ENCODE peak calls at places on chromosomes 12 and 14, in seven cellular contexts. J, T, C, Q, F, A and G are unnamed samples.
A peak's percentile ranks its signal among the peaks of the same experiment; 100 is the strongest.

GRCh38 chr12:45898094-45898493 is 92.3 kb downstream of the SCAF11 start:
- DNase-seq in J (no peak), T (no peak), C (no peak), Q (no peak), F (no peak), A (no peak), G (no peak)

GRCh38 chr12:79402626-79403025 is 288.1 kb downstream of the PAWR start:
- DNase-seq in J (no peak), T (no peak), C (no peak), Q (no peak), F (no peak), A (peak; percentile 40), G (no peak)

GRCh38 chr14:71751264-71751663 is 181.0 kb upstream of the RGS6 start:
- DNase-seq in J (no peak), T (no peak), C (no peak), Q (no peak), F (no peak), A (peak; percentile 49), G (no peak)

GRCh38 chr12:120231316-120232011 is 30.6 kb upstream of the RPLP0 start:
- DNase-seq in J (peak; percentile 68), T (peak; percentile 72), C (peak; percentile 96), Q (peak; percentile 70), F (peak; percentile 79), A (peak; percentile 94), G (no peak)

GRCh38 chr14:53011053-53011462 is 60.2 kb upstream of the FERMT2 start:
- DNase-seq in J (peak; percentile 48), T (peak; percentile 54), C (peak; percentile 59), Q (peak; percentile 96), F (peak; percentile 57), A (peak; percentile 97), G (peak; percentile 92)

GRCh38 chr14:72781476-72782181 is 112.3 kb downstream of the DPF3 start:
- DNase-seq in J (no peak), T (no peak), C (no peak), Q (no peak), F (no peak), A (peak; percentile 76), G (peak; percentile 21)

GRCh38 chr14:57293851-57294837 is 25.4 kb downstream of the AP5M1 start:
- DNase-seq in J (no peak), T (no peak), C (no peak), Q (no peak), F (no peak), A (no peak), G (no peak)

GRCh38 chr12:123815968-123816367 is 53.9 kb downstream of the DNAH10 start:
- DNase-seq in J (no peak), T (no peak), C (no peak), Q (no peak), F (no peak), A (no peak), G (no peak)

GRCh38 chr12:82058197-82058596 is 299.0 kb upstream of the PPFIA2 start:
- DNase-seq in J (no peak), T (no peak), C (no peak), Q (no peak), F (no peak), A (no peak), G (no peak)

GRCh38 chr12:49131973-49132461 is 822 bp upstream of the TUBA1B start:
- DNase-seq in J (no peak), T (no peak), C (no peak), Q (no peak), F (no peak), A (no peak), G (no peak)

GRCh38 chr14:103961928-103962578 is 19.7 kb upstream of the RD3L start:
- DNase-seq in J (no peak), T (no peak), C (no peak), Q (no peak), F (no peak), A (no peak), G (no peak)

GRCh38 chr14:104639889-104640548 is 35.4 kb upstream of the TMEM179 start:
- DNase-seq in J (peak; percentile 62), T (peak; percentile 48), C (peak; percentile 91), Q (no peak), F (peak; percentile 51), A (peak; percentile 22), G (no peak)

GRCh38 chr12:43332977-43333649 is 218.9 kb downstream of the ADAMTS20 start:
- DNase-seq in J (no peak), T (no peak), C (no peak), Q (no peak), F (no peak), A (peak; percentile 77), G (no peak)

GRCh38 chr12:77980782-77981181 is 150.1 kb downstream of the NAV3 start:
- DNase-seq in J (no peak), T (no peak), C (no peak), Q (no peak), F (no peak), A (no peak), G (no peak)

GRCh38 chr12:99806304-99806703 is 158.8 kb downstream of the GARIN6 start:
- DNase-seq in J (no peak), T (no peak), C (no peak), Q (no peak), F (no peak), A (no peak), G (no peak)

GRCh38 chr12:69698769-69699540 is at the start of gene BEST3:
- DNase-seq in J (no peak), T (no peak), C (no peak), Q (no peak), F (no peak), A (no peak), G (no peak)

GRCh38 chr12:76634074-76634570 is 74.6 kb upstream of the OSBPL8 start:
- DNase-seq in J (no peak), T (no peak), C (no peak), Q (no peak), F (no peak), A (no peak), G (no peak)

GRCh38 chr12:110937104-110937641 is 16.8 kb upstream of the MYL2 start:
- DNase-seq in J (peak; percentile 75), T (no peak), C (peak; percentile 97), Q (no peak), F (peak; percentile 35), A (peak; percentile 16), G (peak; percentile 62)

GRCh38 chr12:118103601-118104382 is at the start of gene VSIG10:
- DNase-seq in J (peak; percentile 84), T (peak; percentile 71), C (peak; percentile 79), Q (no peak), F (peak; percentile 80), A (no peak), G (peak; percentile 61)

GRCh38 chr12:25071366-25071765 is 122.5 kb upstream of the BCAT1 start:
- DNase-seq in J (no peak), T (no peak), C (no peak), Q (no peak), F (no peak), A (no peak), G (no peak)

GRCh38 chr14:76919811-76920571 is 93.8 kb downstream of the LRRC74A start:
- DNase-seq in J (no peak), T (peak; percentile 67), C (peak; percentile 70), Q (peak; percentile 59), F (peak; percentile 49), A (peak; percentile 87), G (no peak)

GRCh38 chr14:59707778-59708635 is 131.4 kb upstream of the CCDC175 start:
- DNase-seq in J (no peak), T (no peak), C (no peak), Q (no peak), F (no peak), A (no peak), G (no peak)

GRCh38 chr14:104805326-104805678 is 4.4 kb downstream of the ZBTB42 start:
- DNase-seq in J (peak; percentile 69), T (peak; percentile 63), C (no peak), Q (peak; percentile 65), F (peak; percentile 31), A (peak; percentile 79), G (no peak)

GRCh38 chr12:65970821-65971220 is 146.5 kb downstream of the HMGA2 start:
- DNase-seq in J (no peak), T (no peak), C (no peak), Q (no peak), F (no peak), A (no peak), G (no peak)

DNA sequence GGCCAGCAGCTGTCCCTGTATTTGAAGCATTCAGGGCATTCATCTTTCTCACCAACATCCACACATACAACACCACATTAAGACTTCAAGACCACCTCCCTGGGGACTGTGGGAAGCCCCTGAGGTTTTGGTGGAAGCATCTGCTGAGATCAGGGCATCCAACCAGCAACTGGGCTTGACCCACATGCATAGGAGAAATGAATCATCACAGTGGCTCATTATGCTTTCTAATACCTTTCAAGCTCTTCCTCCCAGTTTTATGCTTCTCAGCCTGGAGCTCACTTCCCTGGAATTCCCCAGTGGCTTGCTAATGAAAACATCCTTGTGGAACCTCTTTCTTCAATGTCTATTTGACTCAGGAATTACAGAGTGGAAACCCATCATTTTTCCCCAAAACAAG is 21.4 kb upstream of the CMKLR1 start:
- DNase-seq in J (no peak), T (no peak), C (no peak), Q (no peak), F (no peak), A (peak; percentile 35), G (no peak)
- H3K27me3 ChIP-seq in J (no peaks in the 10 kb centered on the region), T (no peaks in the 10 kb centered on the region), C (no peaks in the 10 kb centered on the region), Q (no peaks in the 10 kb centered on the region), F (no peaks in the 10 kb centered on the region), A (no peaks in the 10 kb centered on the region), G (no peaks in the 10 kb centered on the region)

GRCh38 chr12:53925006-53925405 is 13.6 kb upstream of the HOXC13 start:
- DNase-seq in J (no peak), T (no peak), C (no peak), Q (no peak), F (no peak), A (no peak), G (no peak)
- H3K27me3 ChIP-seq in J (peaks cover 97% of the 10 kb centered on the region), T (peaks cover 15% of the 10 kb centered on the region), C (peaks cover 70% of the 10 kb centered on the region), Q (peaks cover 64% of the 10 kb centered on the region), F (peaks cover 85% of the 10 kb centered on the region), A (peaks cover 60% of the 10 kb centered on the region), G (peaks cover 35% of the 10 kb centered on the region)

DNA sequence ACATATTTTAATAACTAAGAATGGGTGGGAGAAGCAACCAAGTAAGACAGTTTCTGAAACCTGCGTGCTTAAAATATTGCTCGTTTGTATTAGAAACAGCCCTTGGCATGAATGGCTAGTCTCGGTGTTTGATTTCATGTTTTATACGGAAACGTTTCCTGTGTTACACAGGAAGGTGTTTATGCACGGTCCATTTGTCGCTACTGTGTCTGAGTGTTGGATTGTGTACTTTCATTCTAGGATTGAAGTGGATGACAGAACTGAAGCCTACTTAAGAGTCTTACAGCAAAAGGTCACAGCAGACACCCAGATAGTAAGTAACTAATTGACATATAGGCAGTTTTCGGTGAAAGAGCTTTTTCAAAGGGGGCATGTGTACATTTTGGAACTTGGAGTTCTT is 19.6 kb downstream of the PIWIL1 start:
- DNase-seq in J (no peak), T (no peak), C (no peak), Q (no peak), F (no peak), A (no peak), G (no peak)
- H3K27me3 ChIP-seq in J (peaks cover 39% of the 10 kb centered on the region), T (peaks cover 3% of the 10 kb centered on the region), C (no peaks in the 10 kb centered on the region), Q (no peaks in the 10 kb centered on the region), F (no peaks in the 10 kb centered on the region), A (no peaks in the 10 kb centered on the region), G (no peaks in the 10 kb centered on the region)

DNA sequence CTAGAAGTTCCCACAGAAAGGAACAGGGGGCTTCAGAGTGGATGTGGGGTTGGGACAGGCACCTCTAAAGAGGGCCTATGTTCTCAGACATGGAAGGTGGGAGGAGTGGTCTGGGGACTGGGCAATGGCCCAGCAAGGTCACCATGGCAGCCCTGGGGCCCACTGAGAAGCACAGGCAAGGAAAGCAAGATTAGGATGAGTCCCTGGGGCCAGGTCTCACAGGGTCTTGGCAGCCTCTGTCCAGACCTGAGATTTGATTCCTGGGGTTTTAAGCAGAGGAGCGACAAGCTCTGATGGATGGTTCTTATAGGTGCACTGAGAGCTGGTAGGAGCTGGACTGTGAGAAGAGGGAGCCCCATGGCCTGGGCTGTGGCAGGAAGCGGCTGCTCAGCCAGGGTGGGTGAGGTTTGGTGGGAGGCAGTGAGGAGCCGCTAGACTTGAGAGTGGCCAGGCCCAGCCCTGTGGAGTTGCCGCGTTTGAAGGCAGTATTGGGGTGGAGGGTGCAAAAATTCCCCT is 44.0 kb downstream of the DLK1 start:
- DNase-seq in J (no peak), T (no peak), C (peak; percentile 10), Q (no peak), F (no peak), A (no peak), G (no peak)
- H3K27me3 ChIP-seq in J (no peaks in the 10 kb centered on the region), T (no peaks in the 10 kb centered on the region), C (no peaks in the 10 kb centered on the region), Q (peaks cover 40% of the 10 kb centered on the region), F (no peaks in the 10 kb centered on the region), A (no peaks in the 10 kb centered on the region), G (no peaks in the 10 kb centered on the region)